ENCODE peak calls at places on chromosomes 16 and 17, in eight cellular contexts. One of them, this sample, is unnamed.

GRCh38 chr17:41553176-41553575 is 18.7 kb downstream of the KRT9 start:
- DNase-seq in endothelial cell: no peak
- DNase-seq in stomach: no peak
- DNase-seq in adrenal gland: no peak
- DNase-seq in breast epithelium: no peak
- DNase-seq in fibroblast of pulmonary artery: no peak
- DNase-seq in H9: no peak
- DNase-seq in HFFc6: peak; percentile 20
- DNase-seq in this sample: no peak

GRCh38 chr16:80623376-80623775 is 82.6 kb downstream of the DYNLRB2 start:
- DNase-seq in fibroblast of pulmonary artery: peak; percentile 91
- DNase-seq in H9: no peak
- DNase-seq in adrenal gland: no peak
- DNase-seq in breast epithelium: no peak
- DNase-seq in endothelial cell: no peak
- DNase-seq in stomach: no peak
- DNase-seq in HFFc6: peak; percentile 6
- DNase-seq in this sample: no peak

GRCh38 chr16:88857728-88858339 is 907 bp downstream of the TRAPPC2L start:
- DNase-seq in HFFc6: peak; percentile 69
- DNase-seq in breast epithelium: peak; percentile 57
- DNase-seq in H9: peak; percentile 64
- DNase-seq in adrenal gland: peak; percentile 78
- DNase-seq in fibroblast of pulmonary artery: peak; percentile 83
- DNase-seq in stomach: peak; percentile 76
- DNase-seq in endothelial cell: peak; percentile 82
- DNase-seq in this sample: peak; percentile 80

GRCh38 chr16:23842137-23842600 is 6.4 kb downstream of the PRKCB start:
- DNase-seq in fibroblast of pulmonary artery: no peak
- DNase-seq in H9: no peak
- DNase-seq in endothelial cell: no peak
- DNase-seq in HFFc6: no peak
- DNase-seq in adrenal gland: no peak
- DNase-seq in stomach: no peak
- DNase-seq in breast epithelium: no peak
- DNase-seq in this sample: no peak

GRCh38 chr17:65185686-65186382 is 48.7 kb downstream of the RGS9 start:
- DNase-seq in H9: peak; percentile 64
- DNase-seq in stomach: no peak
- DNase-seq in fibroblast of pulmonary artery: no peak
- DNase-seq in breast epithelium: no peak
- DNase-seq in HFFc6: no peak
- DNase-seq in endothelial cell: no peak
- DNase-seq in adrenal gland: no peak
- DNase-seq in this sample: no peak

GRCh38 chr16:81316176-81316496 is 1.4 kb downstream of the GAN start:
- DNase-seq in adrenal gland: no peak
- DNase-seq in fibroblast of pulmonary artery: no peak
- DNase-seq in HFFc6: no peak
- DNase-seq in stomach: no peak
- DNase-seq in breast epithelium: no peak
- DNase-seq in endothelial cell: no peak
- DNase-seq in H9: no peak
- DNase-seq in this sample: no peak

GRCh38 chr16:24491721-24492120 is 47.6 kb upstream of the RBBP6 start:
- DNase-seq in endothelial cell: no peak
- DNase-seq in fibroblast of pulmonary artery: no peak
- DNase-seq in HFFc6: peak; percentile 57
- DNase-seq in stomach: no peak
- DNase-seq in breast epithelium: no peak
- DNase-seq in adrenal gland: no peak
- DNase-seq in H9: no peak
- DNase-seq in this sample: no peak

GRCh38 chr17:49722066-49722465 is 14.3 kb upstream of the SLC35B1 start:
- DNase-seq in fibroblast of pulmonary artery: no peak
- DNase-seq in stomach: no peak
- DNase-seq in breast epithelium: no peak
- DNase-seq in endothelial cell: no peak
- DNase-seq in adrenal gland: no peak
- DNase-seq in HFFc6: no peak
- DNase-seq in H9: no peak
- DNase-seq in this sample: no peak

GRCh38 chr17:43418441-43419374 is 19.9 kb downstream of the ARL4D start:
- DNase-seq in breast epithelium: peak; percentile 59
- DNase-seq in HFFc6: peak; percentile 93
- DNase-seq in endothelial cell: no peak
- DNase-seq in stomach: no peak
- DNase-seq in H9: peak; percentile 61
- DNase-seq in fibroblast of pulmonary artery: peak; percentile 79
- DNase-seq in adrenal gland: peak; percentile 62
- DNase-seq in this sample: peak; percentile 38

DNA sequence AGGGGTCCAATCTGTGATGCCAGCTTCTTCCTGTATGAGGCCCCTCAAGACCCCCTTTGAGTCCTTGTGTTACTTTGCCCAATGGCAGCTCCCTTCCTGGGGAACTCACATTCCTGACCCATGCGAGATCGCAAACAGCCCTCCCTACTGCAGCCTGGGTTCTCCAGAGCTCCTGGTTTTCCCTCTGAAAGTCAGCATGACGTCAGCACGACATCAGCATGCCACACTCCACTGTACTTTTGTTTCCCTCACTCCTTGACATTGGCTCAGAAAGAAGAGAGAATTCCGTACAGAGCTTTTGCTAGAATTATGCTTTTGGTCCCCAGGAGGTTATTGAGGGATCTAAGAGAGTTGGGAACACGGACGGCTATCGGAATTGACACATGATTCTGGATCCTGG is 168.1 kb upstream of the PIRT start:
- DNase-seq in H9: no peak
- DNase-seq in breast epithelium: no peak
- DNase-seq in fibroblast of pulmonary artery: no peak
- DNase-seq in HFFc6: no peak
- DNase-seq in adrenal gland: no peak
- DNase-seq in endothelial cell: no peak
- DNase-seq in stomach: no peak
- DNase-seq in this sample: no peak
- TF ChIP-seq CTCF in H9: no peak
- TF ChIP-seq CTCF in breast epithelium: no peak
- TF ChIP-seq CTCF in fibroblast of pulmonary artery: no peak
- TF ChIP-seq CTCF in HFFc6: no peak
- TF ChIP-seq CTCF in adrenal gland: no peak
- TF ChIP-seq CTCF in endothelial cell: no peak
- TF ChIP-seq CTCF in stomach: no peak
- TF ChIP-seq CTCF in this sample: no peak

GRCh38 chr16:3023415-3023668 is 400 bp downstream of the HCFC1R1 start:
- DNase-seq in breast epithelium: peak; percentile 60
- DNase-seq in endothelial cell: no peak
- DNase-seq in stomach: no peak
- DNase-seq in fibroblast of pulmonary artery: peak; percentile 44
- DNase-seq in HFFc6: peak; percentile 83
- DNase-seq in H9: no peak
- DNase-seq in adrenal gland: peak; percentile 65
- DNase-seq in this sample: peak; percentile 47
- TF ChIP-seq CTCF in breast epithelium: no peak
- TF ChIP-seq CTCF in endothelial cell: no peak
- TF ChIP-seq CTCF in stomach: no peak
- TF ChIP-seq CTCF in fibroblast of pulmonary artery: no peak
- TF ChIP-seq CTCF in HFFc6: no peak
- TF ChIP-seq CTCF in H9: no peak
- TF ChIP-seq CTCF in adrenal gland: no peak
- TF ChIP-seq CTCF in this sample: no peak

GRCh38 chr16:35497399-35497798 is 2038.0 kb downstream of the TP53TG3F start:
- DNase-seq in stomach: no peak
- DNase-seq in endothelial cell: no peak
- DNase-seq in H9: no peak
- DNase-seq in adrenal gland: no peak
- DNase-seq in HFFc6: no peak
- DNase-seq in fibroblast of pulmonary artery: no peak
- DNase-seq in breast epithelium: no peak
- DNase-seq in this sample: no peak

GRCh38 chr16:35492225-35492624 is 2032.8 kb downstream of the TP53TG3F start:
- DNase-seq in H9: no peak
- DNase-seq in adrenal gland: no peak
- DNase-seq in stomach: no peak
- DNase-seq in endothelial cell: no peak
- DNase-seq in fibroblast of pulmonary artery: no peak
- DNase-seq in breast epithelium: no peak
- DNase-seq in HFFc6: no peak
- DNase-seq in this sample: no peak
- TF ChIP-seq CTCF in H9: no peak
- TF ChIP-seq CTCF in adrenal gland: no peak
- TF ChIP-seq CTCF in stomach: no peak
- TF ChIP-seq CTCF in endothelial cell: no peak
- TF ChIP-seq CTCF in fibroblast of pulmonary artery: no peak
- TF ChIP-seq CTCF in breast epithelium: no peak
- TF ChIP-seq CTCF in HFFc6: no peak
- TF ChIP-seq CTCF in this sample: no peak

GRCh38 chr17:64145751-64146417 is 15.9 kb upstream of the ERN1 start:
- DNase-seq in adrenal gland: peak; percentile 95
- DNase-seq in H9: peak; percentile 99
- DNase-seq in HFFc6: peak; percentile 100
- DNase-seq in fibroblast of pulmonary artery: peak; percentile 100
- DNase-seq in breast epithelium: peak; percentile 99
- DNase-seq in endothelial cell: peak; percentile 85
- DNase-seq in stomach: peak; percentile 97
- DNase-seq in this sample: peak; percentile 95

GRCh38 chr17:64146418-64147109 is 16.6 kb upstream of the ERN1 start:
- DNase-seq in fibroblast of pulmonary artery: peak; percentile 77
- DNase-seq in breast epithelium: peak; percentile 84
- DNase-seq in adrenal gland: peak; percentile 66
- DNase-seq in H9: peak; percentile 63
- DNase-seq in stomach: peak; percentile 65
- DNase-seq in endothelial cell: peak; percentile 26
- DNase-seq in HFFc6: peak; percentile 41
- DNase-seq in this sample: peak; percentile 60

GRCh38 chr17:64148699-64149098 is 18.8 kb upstream of the ERN1 start:
- DNase-seq in H9: peak; percentile 54
- DNase-seq in stomach: peak; percentile 41
- DNase-seq in adrenal gland: no peak
- DNase-seq in HFFc6: peak; percentile 12
- DNase-seq in breast epithelium: no peak
- DNase-seq in endothelial cell: no peak
- DNase-seq in fibroblast of pulmonary artery: no peak
- DNase-seq in this sample: no peak

GRCh38 chr17:64148017-64148631 is 18.2 kb upstream of the ERN1 start:
- DNase-seq in HFFc6: no peak
- DNase-seq in adrenal gland: no peak
- DNase-seq in breast epithelium: no peak
- DNase-seq in H9: no peak
- DNase-seq in stomach: no peak
- DNase-seq in endothelial cell: no peak
- DNase-seq in fibroblast of pulmonary artery: peak; percentile 58
- DNase-seq in this sample: no peak

DNA sequence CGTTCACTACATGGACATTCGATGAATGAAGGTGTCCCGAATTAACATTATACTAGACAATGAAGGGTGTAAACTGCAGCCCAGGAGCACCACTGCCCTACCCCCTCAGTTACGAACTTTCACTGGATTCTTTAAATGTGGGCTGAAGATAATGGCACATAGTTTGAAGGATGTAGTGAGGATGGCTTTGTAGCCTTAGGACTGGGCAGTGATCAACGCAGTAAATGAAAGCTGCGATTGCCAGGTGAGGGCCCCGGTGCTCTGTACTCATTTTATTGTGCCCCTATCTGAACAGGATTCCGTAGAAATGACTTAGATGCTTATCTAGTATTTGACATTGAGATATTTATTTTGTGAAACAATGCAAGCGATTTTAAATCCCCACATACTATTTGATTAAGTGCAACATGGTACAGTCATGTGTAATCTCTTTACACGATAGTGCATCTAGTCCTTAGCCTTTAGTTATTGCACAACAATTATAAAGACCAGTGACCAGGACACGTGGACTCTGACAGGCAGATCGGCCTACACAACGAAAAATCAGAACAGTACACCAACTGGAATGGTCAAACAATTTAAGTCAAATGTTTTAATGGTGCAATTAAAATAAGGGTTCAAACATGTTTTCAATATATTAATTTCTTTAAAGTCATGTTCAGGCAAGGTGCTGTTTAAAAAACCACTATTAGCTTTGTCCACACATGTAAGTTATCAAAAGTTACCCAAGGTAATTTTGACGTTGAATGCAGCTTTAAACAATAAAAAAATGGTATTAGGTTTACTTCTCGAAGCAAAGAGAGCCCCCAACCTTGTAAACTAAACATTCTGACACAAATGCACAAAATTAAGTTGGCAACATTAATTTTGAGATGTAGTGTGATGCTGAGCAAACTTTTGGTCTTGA is 17.4 kb upstream of the ERN1 start:
- DNase-seq in H9: no peak
- DNase-seq in breast epithelium: no peak
- DNase-seq in stomach: no peak
- DNase-seq in adrenal gland: no peak
- DNase-seq in fibroblast of pulmonary artery: peak; percentile 42
- DNase-seq in HFFc6: peak; percentile 36
- DNase-seq in endothelial cell: no peak
- DNase-seq in this sample: no peak
- TF ChIP-seq CTCF in H9: no peak
- TF ChIP-seq CTCF in breast epithelium: no peak
- TF ChIP-seq CTCF in stomach: no peak
- TF ChIP-seq CTCF in adrenal gland: no peak
- TF ChIP-seq CTCF in fibroblast of pulmonary artery: no peak
- TF ChIP-seq CTCF in HFFc6: no peak
- TF ChIP-seq CTCF in endothelial cell: no peak
- TF ChIP-seq CTCF in this sample: no peak